ENCODE peak calls at places on chromosomes 6 and 20, in four cellular contexts. E is H9, Z is H1, P is IMR-90. A is an unnamed sample.

GRCh38 chr6:86380571-86381125 is 556.7 kb upstream of the HTR1E start:
- DNase-seq in E (no peak), Z (no peak), P (no peak), A (no peak)

GRCh38 chr6:44064089-44064947 is 62.9 kb downstream of the MRPL14 start:
- DNase-seq in E (no peak), Z (no peak), P (peak), A (peak)

GRCh38 chr20:47262365-47263013 is 94.0 kb downstream of the ZMYND8 start:
- DNase-seq in E (no peak), Z (no peak), P (no peak), A (no peak)

GRCh38 chr6:133918208-133918930 is 29.5 kb downstream of the TCF21 start:
- DNase-seq in E (no peak), Z (no peak), P (no peak), A (no peak)

GRCh38 chr20:46558511-46558959 is 8.1 kb upstream of the OCSTAMP start:
- DNase-seq in E (no peak), Z (no peak), P (peak), A (peak)

GRCh38 chr20:62448038-62448437 is 20.7 kb upstream of the RBBP8NL start:
- DNase-seq in E (no peak), Z (no peak), P (no peak), A (no peak)

GRCh38 chr6:149166747-149167146 is 150.8 kb upstream of the TAB2 start:
- DNase-seq in E (no peak), Z (no peak), P (no peak), A (no peak)

GRCh38 chr6:147060636-147061035 is 143.6 kb upstream of the STXBP5 start:
- DNase-seq in E (no peak), Z (no peak), P (no peak), A (no peak)

GRCh38 chr20:2470051-2470431 is 548 bp downstream of the SNRPB start:
- DNase-seq in E (no peak), Z (no peak), P (peak), A (peak)

GRCh38 chr6:166005846-166006592 is 161.6 kb downstream of the TBXT start:
- DNase-seq in E (peak), Z (no peak), P (peak), A (peak)

GRCh38 chr6:23218751-23219150 is 649.4 kb downstream of the HDGFL1 start:
- DNase-seq in E (peak), Z (no peak), P (no peak), A (peak)

GRCh38 chr6:85547719-85548118 is 45.9 kb downstream of the SNX14 start:
- DNase-seq in E (no peak), Z (no peak), P (no peak), A (no peak)

GRCh38 chr6:69729870-69730449 is 66.8 kb downstream of the LMBRD1 start:
- DNase-seq in E (no peak), Z (no peak), P (peak), A (no peak)

GRCh38 chr6:26172496-26172958 is 85.3 kb downstream of the HFE start:
- DNase-seq in E (no peak), Z (no peak), P (peak), A (peak)

GRCh38 chr6:38404355-38404754 is 235.4 kb downstream of the BTBD9 start:
- DNase-seq in E (no peak), Z (no peak), P (no peak), A (no peak)

GRCh38 chr20:46999821-47000465 is 105.3 kb downstream of the EYA2 start:
- DNase-seq in E (no peak), Z (no peak), P (no peak), A (no peak)

GRCh38 chr6:168563656-168564055 is 122.7 kb downstream of the SMOC2 start:
- DNase-seq in E (peak), Z (no peak), P (no peak), A (peak)

GRCh38 chr20:3613821-3614440 is 49.3 kb downstream of the GFRA4 start:
- DNase-seq in E (no peak), Z (no peak), P (peak), A (no peak)

GRCh38 chr6:116446399-116446798 is 14.8 kb upstream of the CALHM6 start:
- DNase-seq in E (no peak), Z (no peak), P (no peak), A (no peak)

GRCh38 chr20:34560614-34561013 is 2.1 kb downstream of the MAP1LC3A start:
- DNase-seq in E (no peak), Z (no peak), P (no peak), A (no peak)

GRCh38 chr20:25279403-25279802 is 31.5 kb downstream of the PYGB start:
- DNase-seq in E (no peak), Z (no peak), P (no peak), A (no peak)

GRCh38 chr6:107624541-107624940 is 134.6 kb downstream of the SOBP start:
- DNase-seq in E (no peak), Z (no peak), P (peak), A (no peak)

GRCh38 chr20:19742974-19743649 is 14.9 kb upstream of the RIN2 start:
- DNase-seq in E (no peak), Z (no peak), P (no peak), A (peak)

GRCh38 chr6:155152211-155153076 is 111.4 kb upstream of the CLDN20 start:
- DNase-seq in E (peak), Z (peak), P (no peak), A (peak)

GRCh38 chr6:35435075-35435837 is 16.9 kb upstream of the FANCE start:
- DNase-seq in E (no peak), Z (no peak), P (no peak), A (no peak)

GRCh38 chr6:72811971-72812421 is 190.1 kb downstream of the KCNQ5 start:
- DNase-seq in E (peak), Z (no peak), P (peak), A (peak)

GRCh38 chr6:36526066-36526465 is 21.2 kb downstream of the STK38 start:
- DNase-seq in E (no peak), Z (no peak), P (no peak), A (no peak)

GRCh38 chr20:41290804-41291389 is 26.6 kb downstream of the ZHX3 start:
- DNase-seq in E (no peak), Z (no peak), P (no peak), A (no peak)

GRCh38 chr20:3935295-3935955 is 46.2 kb downstream of the PANK2 start:
- DNase-seq in E (no peak), Z (no peak), P (no peak), A (no peak)

GRCh38 chr20:61733891-61734732 is 331.6 kb downstream of the TAF4 start:
- DNase-seq in E (no peak), Z (no peak), P (no peak), A (no peak)

GRCh38 chr6:107320126-107320525 is 139.2 kb downstream of the PDSS2 start:
- DNase-seq in E (no peak), Z (no peak), P (peak), A (no peak)

GRCh38 chr20:10659651-10660601 is 13.9 kb downstream of the JAG1 start:
- DNase-seq in E (peak), Z (no peak), P (no peak), A (peak)

GRCh38 chr6:170446841-170447560 is 106.1 kb downstream of the PSMB1 start:
- DNase-seq in E (no peak), Z (no peak), P (no peak), A (no peak)

DNA sequence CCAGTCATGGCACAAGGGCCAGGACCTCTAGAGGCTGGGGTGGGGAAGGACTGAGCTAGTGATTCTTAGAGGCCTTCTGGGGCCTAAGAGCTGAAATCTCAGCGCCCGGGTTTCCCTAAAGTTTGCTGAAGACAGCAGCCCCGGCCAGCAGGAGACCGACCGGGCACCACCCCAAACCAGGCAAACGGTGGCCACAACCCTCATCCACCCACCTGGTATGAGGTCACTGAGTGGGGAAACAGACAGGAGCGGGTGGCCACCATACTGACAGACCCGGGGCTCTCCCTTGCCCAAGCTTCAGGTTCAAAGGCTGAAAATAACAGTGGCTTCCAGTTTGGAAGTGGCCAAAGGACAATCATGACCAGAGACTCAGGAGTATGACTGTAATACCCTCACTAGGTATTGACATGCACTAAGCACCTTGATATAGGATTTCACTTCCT is 35.0 kb upstream of the ID1 start:
- DNase-seq in E (no peak), Z (no peak), P (no peak), A (no peak)
- H2BK15ac ChIP-seq in E (no peak), Z (peak), P (peak), A (no peak)

DNA sequence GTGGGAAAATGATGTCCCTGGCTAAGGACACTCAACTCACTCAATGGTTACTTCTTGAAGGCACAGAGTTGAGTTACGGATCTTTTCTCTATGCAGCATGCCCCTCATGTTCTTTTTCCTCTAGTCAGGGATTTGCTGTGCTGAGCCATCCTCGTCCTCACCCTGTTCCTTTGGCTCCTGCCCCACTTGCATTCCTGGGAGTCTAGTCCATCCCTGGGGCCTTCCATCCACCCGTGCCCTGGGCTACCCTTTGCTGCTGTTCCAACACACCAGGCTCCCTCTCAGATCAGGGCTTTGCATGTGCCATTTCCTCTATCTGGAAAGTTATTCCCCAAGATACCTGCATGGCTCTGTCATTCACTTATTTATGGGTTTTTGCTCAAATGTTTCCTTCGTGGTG is 13.3 kb upstream of the KCNG1 start:
- DNase-seq in E (no peak), Z (no peak), P (no peak), A (no peak)
- H4K8ac ChIP-seq in E (no peak), Z (no peak), P (peak), A (no peak)

DNA sequence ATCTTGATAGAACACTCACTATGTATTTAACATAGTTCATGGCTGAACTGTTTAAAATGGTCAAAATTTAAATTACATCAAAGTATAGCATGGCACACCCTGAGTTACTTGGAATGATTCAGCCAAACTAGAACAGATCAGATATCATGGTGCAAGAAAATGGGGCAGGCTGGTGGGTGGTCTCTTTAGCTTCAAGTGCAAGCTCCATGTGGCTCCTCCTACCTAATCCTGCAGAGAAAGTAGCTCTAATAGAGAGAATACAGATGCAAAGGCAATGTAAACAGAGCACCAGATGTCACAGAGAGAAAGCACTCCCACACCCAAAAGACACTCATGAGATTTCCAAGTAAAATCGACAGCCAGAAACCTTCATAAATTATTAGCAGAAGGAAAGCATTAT is 482.6 kb upstream of the IMPG1 start:
- DNase-seq in E (peak), Z (no peak), P (no peak), A (no peak)
- H3K56ac ChIP-seq in E (no peak), Z (no peak), P (no peak), A (no peak)

DNA sequence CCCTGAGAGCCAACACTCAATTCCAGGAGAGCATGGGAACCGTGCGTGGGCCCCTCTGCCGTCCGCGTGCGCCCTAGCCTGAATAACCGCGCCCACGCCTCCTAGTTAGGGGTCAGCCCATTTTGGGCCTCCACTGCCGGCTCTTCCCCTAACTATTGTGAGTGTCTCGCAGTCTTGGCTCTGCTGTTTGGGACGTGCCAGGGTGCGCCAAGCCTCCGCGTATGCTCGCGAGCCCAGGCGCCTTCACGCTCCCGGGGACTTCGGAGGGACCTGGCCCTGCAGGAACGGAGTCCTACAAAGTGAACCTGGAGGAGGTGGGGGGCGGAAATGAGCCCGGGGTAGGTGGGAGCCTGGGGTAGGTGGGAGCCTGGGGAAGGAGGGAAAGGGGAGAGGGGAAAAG is 813 bp upstream of the GCM2 start:
- DNase-seq in E (peak), Z (peak), P (no peak), A (peak)
- H2BK15ac ChIP-seq in E (no peak), Z (no peak), P (no peak), A (no peak)

GRCh38 chr6:167485186-167485978 is 160.5 kb downstream of the TTLL2 start:
- DNase-seq in E (no peak), Z (no peak), P (no peak), A (no peak)
- H4K8ac ChIP-seq in E (no peak), Z (no peak), P (no peak), A (no peak)

A was measured in mesendoderm.